ENCODE peak calls at places on chromosomes 1 and 21, in five cellular contexts. V, T, K, F and Q are unnamed samples.

GRCh38 chr1:212920895-212921294 is 29.4 kb upstream of the VASH2 start:
- DNase-seq in V (no peak), T (no peak), K (no peak), F (no peak), Q (no peak)

GRCh38 chr21:37891953-37892352 is 24.3 kb downstream of the KCNJ6 start:
- DNase-seq in V (no peak), T (no peak), K (no peak), F (no peak), Q (no peak)

GRCh38 chr1:67134692-67135091 is at the start of gene C1orf141:
- DNase-seq in V (peak; percentile 60), T (no peak), K (no peak), F (no peak), Q (peak; percentile 7)

GRCh38 chr21:40841524-40842196 is 5.3 kb downstream of the DSCAM start:
- DNase-seq in V (no peak), T (no peak), K (no peak), F (no peak), Q (no peak)

GRCh38 chr1:241985787-241986186 is 13.1 kb downstream of the MAP1LC3C start:
- DNase-seq in V (peak; percentile 46), T (no peak), K (peak; percentile 32), F (no peak), Q (peak; percentile 31)

GRCh38 chr1:244049969-244050834 is 881 bp upstream of the ZBTB18 start:
- DNase-seq in V (no peak), T (no peak), K (no peak), F (peak; percentile 39), Q (no peak)

GRCh38 chr1:35111106-35111505 is 31.9 kb downstream of the ZMYM1 start:
- DNase-seq in V (peak; percentile 39), T (no peak), K (peak; percentile 77), F (no peak), Q (no peak)

GRCh38 chr1:92168657-92169056 is 49.1 kb upstream of the C1orf146 start:
- DNase-seq in V (no peak), T (no peak), K (no peak), F (no peak), Q (no peak)

GRCh38 chr1:148318123-148318899 is 164.8 kb downstream of the PPIAL4G start:
- DNase-seq in V (peak; percentile 32), T (peak; percentile 11), K (no peak), F (peak; percentile 32), Q (no peak)

GRCh38 chr1:26787381-26787705 is 407 bp upstream of the PIGV start:
- DNase-seq in V (no peak), T (peak; percentile 41), K (peak; percentile 34), F (no peak), Q (no peak)

GRCh38 chr1:157377216-157377821 is 175.0 kb downstream of the FCRL5 start:
- DNase-seq in V (peak; percentile 30), T (no peak), K (peak; percentile 10), F (peak; percentile 44), Q (peak; percentile 58)

GRCh38 chr1:214228976-214229375 is 52.0 kb upstream of the SMYD2 start:
- DNase-seq in V (no peak), T (no peak), K (no peak), F (no peak), Q (no peak)

GRCh38 chr21:39874759-39875158 is 7.5 kb downstream of the PCP4 start:
- DNase-seq in V (no peak), T (no peak), K (no peak), F (no peak), Q (no peak)

GRCh38 chr1:32870615-32871363 is at the start of gene FNDC5:
- DNase-seq in V (peak; percentile 35), T (no peak), K (peak; percentile 68), F (no peak), Q (no peak)

GRCh38 chr1:241156231-241156965 is 200.6 kb downstream of the RGS7 start:
- DNase-seq in V (no peak), T (no peak), K (no peak), F (no peak), Q (peak; percentile 28)

GRCh38 chr1:221991221-221991620 is 249.3 kb upstream of the DUSP10 start:
- DNase-seq in V (peak; percentile 53), T (no peak), K (peak; percentile 26), F (no peak), Q (no peak)

GRCh38 chr21:45517249-45518065 is 24.8 kb downstream of the SLC19A1 start:
- DNase-seq in V (peak; percentile 28), T (no peak), K (no peak), F (no peak), Q (peak; percentile 15)

GRCh38 chr1:26020390-26020789 is 1.2 kb upstream of the EXTL1 start:
- DNase-seq in V (peak; percentile 51), T (no peak), K (peak; percentile 59), F (no peak), Q (no peak)

GRCh38 chr21:21003701-21004100 is 5.5 kb downstream of the NCAM2 start:
- DNase-seq in V (peak; percentile 47), T (no peak), K (no peak), F (no peak), Q (peak; percentile 6)

GRCh38 chr1:207981976-207982375 is 71.1 kb upstream of the CD34 start:
- DNase-seq in V (no peak), T (no peak), K (no peak), F (no peak), Q (peak; percentile 25)